ENCODE peak calls at places on chromosomes 2 and 18, in eight cellular contexts. C, G, S, L, P, E, X and B are unnamed samples.
A peak's percentile ranks its signal among the peaks of the same experiment; 100 is the strongest.

GRCh38 chr2:176280156-176280555 is 10.9 kb downstream of the MTX2 start:
- DNase-seq in C (no peak), G (no peak), S (no peak), L (no peak), P (no peak), E (no peak), X (no peak), B (peak; percentile 34)

GRCh38 chr2:36820942-36821605 is 124.6 kb downstream of the VIT start:
- DNase-seq in C (no peak), G (no peak), S (no peak), L (no peak), P (no peak), E (no peak), X (no peak), B (peak; percentile 28)

GRCh38 chr2:5803547-5803946 is 111.4 kb downstream of the SOX11 start:
- DNase-seq in C (no peak), G (no peak), S (no peak), L (no peak), P (no peak), E (no peak), X (no peak), B (no peak)

GRCh38 chr18:77114564-77115391 is 17.8 kb downstream of the MBP start:
- DNase-seq in C (peak; percentile 96), G (peak; percentile 90), S (no peak), L (peak; percentile 96), P (no peak), E (peak; percentile 91), X (no peak), B (no peak)

GRCh38 chr2:170500770-170501169 is 214.4 kb upstream of the SP5 start:
- DNase-seq in C (peak; percentile 29), G (no peak), S (no peak), L (no peak), P (no peak), E (no peak), X (no peak), B (no peak)

GRCh38 chr2:214077727-214078126 is 333.1 kb upstream of the VWC2L start:
- DNase-seq in C (peak; percentile 5), G (no peak), S (no peak), L (no peak), P (no peak), E (no peak), X (no peak), B (no peak)

GRCh38 chr2:65658871-65659270 is 226.5 kb upstream of the SPRED2 start:
- DNase-seq in C (no peak), G (peak; percentile 18), S (no peak), L (no peak), P (no peak), E (no peak), X (no peak), B (peak; percentile 82)

GRCh38 chr2:226475650-226476049 is 324.0 kb downstream of the IRS1 start:
- DNase-seq in C (peak; percentile 49), G (peak; percentile 64), S (no peak), L (peak; percentile 70), P (no peak), E (no peak), X (no peak), B (peak; percentile 80)

GRCh38 chr2:97699765-97700444 is 13.5 kb upstream of the ZAP70 start:
- DNase-seq in C (peak; percentile 41), G (peak; percentile 55), S (peak; percentile 29), L (peak; percentile 78), P (peak; percentile 76), E (no peak), X (peak; percentile 8), B (peak; percentile 74)

GRCh38 chr2:175883586-175884194 is 118.4 kb downstream of the LNPK start:
- DNase-seq in C (no peak), G (no peak), S (no peak), L (no peak), P (no peak), E (no peak), X (no peak), B (no peak)

GRCh38 chr2:119236796-119237195 is 13.2 kb downstream of the STEAP3 start:
- DNase-seq in C (no peak), G (no peak), S (no peak), L (no peak), P (no peak), E (no peak), X (no peak), B (no peak)

GRCh38 chr2:14143435-14143834 is 489.1 kb upstream of the LRATD1 start:
- DNase-seq in C (no peak), G (no peak), S (no peak), L (no peak), P (no peak), E (no peak), X (no peak), B (no peak)

GRCh38 chr18:59719533-59720325 is 22.5 kb upstream of the CCBE1 start:
- DNase-seq in C (peak; percentile 86), G (no peak), S (no peak), L (peak; percentile 71), P (no peak), E (no peak), X (no peak), B (peak; percentile 69)

GRCh38 chr18:63253428-63254372 is 65.9 kb downstream of the BCL2 start:
- DNase-seq in C (peak; percentile 9), G (no peak), S (no peak), L (peak; percentile 46), P (peak; percentile 44), E (no peak), X (no peak), B (no peak)

GRCh38 chr2:1937066-1937465 is 192.8 kb upstream of the PXDN start:
- DNase-seq in C (no peak), G (no peak), S (no peak), L (no peak), P (no peak), E (no peak), X (no peak), B (no peak)